ENCODE peak calls at places on chromosome 21, in five cellular contexts. T is SK-N-SH, A is GM23338, J is hepatocyte, R is PC-3. P is an unnamed sample.
A peak's percentile ranks its signal among the peaks of the same experiment; 100 is the strongest.

GRCh38 chr21:28971171-28971570 is 21.5 kb downstream of the LTN1 start:
- DNase-seq in T (no peak), A (peak; percentile 16), J (no peak), R (no peak), P (no peak)

GRCh38 chr21:39050839-39051560 is 132.3 kb downstream of the PSMG1 start:
- DNase-seq in T (no peak), A (no peak), J (no peak), R (no peak), P (no peak)

GRCh38 chr21:36207577-36208320 is 51.1 kb downstream of the DOP1B start:
- DNase-seq in T (no peak), A (no peak), J (no peak), R (peak; percentile 88), P (no peak)

GRCh38 chr21:36260030-36260787 is 59.8 kb upstream of the MORC3 start:
- DNase-seq in T (peak; percentile 70), A (peak; percentile 84), J (peak; percentile 77), R (peak; percentile 86), P (peak; percentile 79)

GRCh38 chr21:23949493-23949892 is 1657.8 kb downstream of the MRPL39 start:
- DNase-seq in T (no peak), A (no peak), J (no peak), R (no peak), P (no peak)

GRCh38 chr21:15682182-15682895 is 47.4 kb upstream of the USP25 start:
- DNase-seq in T (no peak), A (no peak), J (no peak), R (peak; percentile 80), P (no peak)

GRCh38 chr21:44405091-44405947 is 50.0 kb upstream of the LRRC3 start:
- DNase-seq in T (peak; percentile 5), A (no peak), J (no peak), R (no peak), P (no peak)

GRCh38 chr21:25385912-25386474 is 221.3 kb downstream of the MRPL39 start:
- DNase-seq in T (peak; percentile 47), A (peak; percentile 90), J (peak; percentile 86), R (peak; percentile 90), P (peak; percentile 62)

GRCh38 chr21:39952265-39952664 is 85.0 kb downstream of the PCP4 start:
- DNase-seq in T (no peak), A (peak; percentile 11), J (no peak), R (no peak), P (no peak)

GRCh38 chr21:32330784-32331311 is 32.2 kb downstream of the MRAP start:
- DNase-seq in T (no peak), A (no peak), J (no peak), R (no peak), P (no peak)

GRCh38 chr21:46557469-46557868 is 47.4 kb downstream of the S100B start:
- DNase-seq in T (peak; percentile 10), A (no peak), J (no peak), R (no peak), P (no peak)

GRCh38 chr21:28729887-28730286 is 262.8 kb downstream of the LTN1 start:
- DNase-seq in T (no peak), A (no peak), J (no peak), R (no peak), P (no peak)

GRCh38 chr21:15706686-15707085 is 23.1 kb upstream of the USP25 start:
- DNase-seq in T (no peak), A (no peak), J (peak; percentile 71), R (peak; percentile 99), P (no peak)

GRCh38 chr21:15752763-15753407 is 23.1 kb downstream of the USP25 start:
- DNase-seq in T (no peak), A (peak; percentile 99), J (no peak), R (peak; percentile 71), P (no peak)

GRCh38 chr21:46509760-46510159 is 51.1 kb downstream of the DIP2A start:
- DNase-seq in T (no peak), A (no peak), J (peak; percentile 52), R (peak; percentile 98), P (no peak)

GRCh38 chr21:36055551-36055950 is 4.8 kb downstream of the SETD4 start:
- DNase-seq in T (no peak), A (no peak), J (no peak), R (no peak), P (no peak)

GRCh38 chr21:25562660-25563059 is 44.6 kb downstream of the MRPL39 start:
- DNase-seq in T (no peak), A (no peak), J (no peak), R (no peak), P (no peak)

GRCh38 chr21:27363719-27364479 is 397.0 kb upstream of the ADAMTS5 start:
- DNase-seq in T (no peak), A (no peak), J (no peak), R (no peak), P (no peak)

GRCh38 chr21:34936299-34936698 is 112.8 kb downstream of the RUNX1 start:
- DNase-seq in T (no peak), A (no peak), J (no peak), R (no peak), P (peak; percentile 10)
- H3K4me1 ChIP-seq in T (peaks cover 20% of the 10 kb centered on the region), A (no peaks in the 10 kb centered on the region), J (peaks cover 16% of the 10 kb centered on the region), R (peaks cover 43% of the 10 kb centered on the region), P (peaks cover 4% of the 10 kb centered on the region)

GRCh38 chr21:41768371-41769042 is 1.7 kb upstream of the RIPK4 start:
- DNase-seq in T (peak; percentile 60), A (peak; percentile 91), J (peak; percentile 93), R (peak; percentile 97), P (peak; percentile 38)
- TF ChIP-seq CTCF in T (peak; percentile 67), A (peak; percentile 34), J (peak; percentile 46), R (peak; percentile 75), P (peak; percentile 45)

GRCh38 chr21:14581902-14582457 is 35.9 kb upstream of the SAMSN1 start:
- DNase-seq in T (no peak), A (no peak), J (no peak), R (no peak), P (no peak)
- TF ChIP-seq EZH2phosphoT487 in T (no peak), A (no peak), J (no peak), R (no peak), P (no peak)

GRCh38 chr21:34130598-34130985 is 57.2 kb downstream of the MRPS6 start:
- DNase-seq in T (no peak), A (no peak), J (no peak), R (no peak), P (no peak)
- H3K4me1 ChIP-seq in T (peaks cover 27% of the 10 kb centered on the region), A (peaks cover 65% of the 10 kb centered on the region), J (peaks cover 46% of the 10 kb centered on the region), R (peaks cover 12% of the 10 kb centered on the region), P (peaks cover 20% of the 10 kb centered on the region)

GRCh38 chr21:43267391-43268085 is 98.7 kb downstream of the CRYAA start:
- DNase-seq in T (no peak), A (no peak), J (no peak), R (no peak), P (no peak)
- TF ChIP-seq CTCF in T (no peak), A (no peak), J (no peak), R (no peak), P (no peak)

GRCh38 chr21:30646904-30647303 is 4.2 kb downstream of the KRTAP20-3 start:
- DNase-seq in T (no peak), A (no peak), J (no peak), R (peak; percentile 61), P (no peak)
- TF ChIP-seq EZH2phosphoT487 in T (no peak), A (no peak), J (no peak), R (no peak), P (no peak)

GRCh38 chr21:37372127-37372731 is 5.7 kb downstream of the DYRK1A start:
- DNase-seq in T (no peak), A (no peak), J (no peak), R (no peak), P (no peak)

GRCh38 chr21:37370152-37371040 is 3.8 kb downstream of the DYRK1A start:
- DNase-seq in T (no peak), A (no peak), J (no peak), R (peak; percentile 80), P (peak; percentile 21)

GRCh38 chr21:37369307-37369854 is 2.8 kb downstream of the DYRK1A start:
- DNase-seq in T (no peak), A (no peak), J (no peak), R (no peak), P (peak; percentile 15)

GRCh38 chr21:37368536-37369279 is 2.1 kb downstream of the DYRK1A start:
- DNase-seq in T (no peak), A (no peak), J (peak; percentile 19), R (peak; percentile 68), P (no peak)

GRCh38 chr21:37371041-37371397 is 4.4 kb downstream of the DYRK1A start:
- DNase-seq in T (no peak), A (no peak), J (no peak), R (no peak), P (no peak)
- H3K4me1 ChIP-seq in T (peaks cover 24% of the 10 kb centered on the region), A (peaks cover 40% of the 10 kb centered on the region), J (peaks cover 34% of the 10 kb centered on the region), R (peaks cover 60% of the 10 kb centered on the region), P (peaks cover 51% of the 10 kb centered on the region)

DNA sequence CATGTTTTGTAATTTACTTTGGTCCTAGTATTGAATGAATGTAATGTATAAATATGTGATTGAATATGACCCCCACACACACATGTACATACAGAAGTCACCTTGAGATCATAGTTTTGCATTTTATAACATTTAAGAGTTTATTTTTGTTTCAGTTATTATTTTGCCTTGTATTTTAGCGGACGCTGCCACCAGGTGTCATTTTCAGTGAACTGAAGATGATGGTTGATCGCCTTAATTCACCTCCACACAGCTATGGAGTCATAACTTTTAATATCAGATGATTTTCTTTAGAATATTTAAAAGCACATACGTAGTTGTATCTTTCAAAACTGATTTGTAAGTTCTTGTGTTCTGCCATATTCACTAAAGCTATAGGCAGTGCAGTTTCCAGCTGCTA is 130.4 kb downstream of the DYRK1A start:
- DNase-seq in T (no peak), A (peak; percentile 15), J (no peak), R (peak; percentile 34), P (no peak)
- TF ChIP-seq CTCF in T (peak; percentile 51), A (peak; percentile 54), J (peak; percentile 35), R (peak; percentile 68), P (peak; percentile 71)

DNA sequence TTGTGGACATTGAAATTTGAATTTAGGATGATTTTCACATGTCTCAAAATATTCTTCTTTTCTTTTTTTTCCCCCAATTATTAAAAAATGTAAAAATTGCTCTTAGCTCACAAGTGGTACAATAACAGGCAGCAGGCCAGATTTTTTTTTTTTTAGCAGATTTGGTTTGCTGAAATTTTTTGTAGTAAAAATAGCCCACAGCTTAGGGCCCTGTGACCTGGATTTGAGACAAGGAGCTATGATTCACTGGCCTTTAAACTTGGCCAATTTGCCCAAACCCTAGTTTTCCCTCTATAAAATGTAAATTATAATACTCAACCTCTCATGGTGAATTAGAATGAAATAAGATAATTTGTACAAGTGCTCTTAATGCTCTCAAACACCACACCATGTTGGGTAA is 253.8 kb downstream of the DYRK1A start:
- DNase-seq in T (no peak), A (no peak), J (no peak), R (no peak), P (no peak)
- TF ChIP-seq EZH2phosphoT487 in T (no peak), A (no peak), J (no peak), R (no peak), P (no peak)

GRCh38 chr21:45491056-45491455 is 51.2 kb downstream of the SLC19A1 start:
- DNase-seq in T (no peak), A (no peak), J (no peak), R (no peak), P (no peak)
- H3K4me1 ChIP-seq in T (no peaks in the 10 kb centered on the region), A (peaks cover 10% of the 10 kb centered on the region), J (no peaks in the 10 kb centered on the region), R (no peaks in the 10 kb centered on the region), P (no peaks in the 10 kb centered on the region)

P was measured in OCI-LY7.